ENCODE peak calls at places on chromosome X, in ten cellular contexts. A, R, V, Z, B, K, C, E, G and Y are unnamed samples.

GRCh38 chrX:130304587-130305368 is 34.9 kb upstream of the SLC25A14 start:
- DNase-seq in E (no peak), C (no peak), Z (no peak), A (no peak), R (no peak), K (no peak), G (no peak), V (no peak), B (no peak), Y (no peak)

GRCh38 chrX:43707812-43708548 is 51.9 kb downstream of the MAOA start:
- DNase-seq in Z (peak), R (peak), B (peak), V (peak), A (peak), G (no peak), K (no peak), E (no peak), C (no peak), Y (peak)

GRCh38 chrX:55907968-55908607 is 190.5 kb downstream of the RRAGB start:
- DNase-seq in C (peak), Z (peak), R (no peak), K (no peak), B (peak), E (no peak), V (peak), A (peak), G (peak), Y (peak)

GRCh38 chrX:39725928-39726619 is 371.7 kb downstream of the BCOR start:
- DNase-seq in C (no peak), R (no peak), G (no peak), K (no peak), E (peak), B (no peak), Z (no peak), A (no peak), V (no peak), Y (no peak)

GRCh38 chrX:3165808-3166207 is 124.5 kb downstream of the ARSF start:
- DNase-seq in E (no peak), Z (peak), C (no peak), K (no peak), G (no peak), R (no peak), V (no peak), A (no peak), B (no peak), Y (no peak)

GRCh38 chrX:110167952-110168451 is 149.9 kb downstream of the AMMECR1 start:
- DNase-seq in A (no peak), Z (peak), K (no peak), G (peak), B (no peak), C (no peak), E (peak), R (no peak), V (no peak), Y (no peak)

GRCh38 chrX:2693526-2694002 is 2.5 kb downstream of the CD99 start:
- DNase-seq in B (no peak), R (no peak), E (no peak), C (no peak), Z (no peak), G (peak), K (no peak), A (no peak), V (no peak), Y (no peak)

GRCh38 chrX:28888421-28888820 is 301.2 kb downstream of the IL1RAPL1 start:
- DNase-seq in R (no peak), E (no peak), V (no peak), B (no peak), C (no peak), G (no peak), K (no peak), A (no peak), Z (no peak), Y (no peak)

GRCh38 chrX:68978211-68978780 is 149.5 kb downstream of the EFNB1 start:
- DNase-seq in B (no peak), R (no peak), G (no peak), E (no peak), C (no peak), A (no peak), Z (peak), K (no peak), V (peak), Y (no peak)

GRCh38 chrX:47206316-47206715 is 12.2 kb upstream of the CDK16 start:
- DNase-seq in E (no peak), A (no peak), V (no peak), K (no peak), C (no peak), B (no peak), R (no peak), Z (no peak), G (no peak), Y (no peak)

GRCh38 chrX:134396174-134396573 is 63.8 kb upstream of the HPRT1 start:
- DNase-seq in R (no peak), K (no peak), E (peak), C (no peak), V (no peak), A (no peak), B (no peak), G (no peak), Z (no peak), Y (no peak)

GRCh38 chrX:31266172-31267076 is 194.6 kb upstream of the FTHL17 start:
- DNase-seq in B (peak), V (peak), G (peak), C (no peak), E (no peak), K (no peak), A (peak), Z (peak), R (peak), Y (peak)

GRCh38 chrX:15334561-15334960 is 762 bp downstream of the PIGA start:
- DNase-seq in G (no peak), K (no peak), V (no peak), C (no peak), B (no peak), Z (peak), R (no peak), E (no peak), A (no peak), Y (no peak)

GRCh38 chrX:25158635-25159034 is 142.9 kb upstream of the ARX start:
- DNase-seq in G (no peak), Z (no peak), B (no peak), C (no peak), E (no peak), R (no peak), A (no peak), V (no peak), K (no peak), Y (no peak)

GRCh38 chrX:7068939-7069367 is 78.6 kb upstream of the STS start:
- DNase-seq in V (no peak), A (no peak), B (no peak), R (no peak), K (no peak), C (no peak), E (no peak), G (no peak), Z (no peak), Y (no peak)

GRCh38 chrX:42708222-42708621 is 69.7 kb downstream of the PPP1R2C start:
- DNase-seq in G (no peak), Z (no peak), V (no peak), A (no peak), R (no peak), E (no peak), B (no peak), C (no peak), K (no peak), Y (no peak)

GRCh38 chrX:45771114-45771513 is 570.4 kb upstream of the DIPK2B start:
- DNase-seq in G (no peak), C (no peak), K (no peak), A (no peak), V (no peak), E (peak), R (no peak), B (peak), Z (no peak), Y (no peak)

GRCh38 chrX:39613508-39613921 is 484.2 kb downstream of the BCOR start:
- DNase-seq in B (no peak), V (peak), K (no peak), R (no peak), C (peak), E (no peak), G (no peak), A (peak), Z (peak), Y (peak)

GRCh38 chrX:20507901-20508620 is 241.4 kb upstream of the RPS6KA3 start:
- DNase-seq in B (no peak), A (no peak), K (no peak), E (no peak), C (no peak), R (no peak), V (no peak), Z (no peak), G (no peak), Y (no peak)

GRCh38 chrX:9320940-9321339 is 143.9 kb upstream of the TBL1X start:
- DNase-seq in B (peak), G (no peak), E (no peak), R (no peak), V (no peak), C (no peak), Z (no peak), K (no peak), A (no peak), Y (no peak)

GRCh38 chrX:56786889-56787733 is 58.1 kb downstream of the NBDY start:
- DNase-seq in A (no peak), R (no peak), Z (no peak), K (no peak), G (no peak), C (no peak), V (no peak), B (no peak), E (no peak), Y (no peak)

GRCh38 chrX:28135378-28136047 is 154.3 kb upstream of the DCAF8L1 start:
- DNase-seq in E (no peak), B (no peak), A (no peak), G (no peak), R (no peak), V (no peak), C (no peak), Z (no peak), K (no peak), Y (no peak)

GRCh38 chrX:145729635-145730034 is 88.0 kb upstream of the SLITRK2 start:
- DNase-seq in E (no peak), K (no peak), V (no peak), B (no peak), C (no peak), A (no peak), Z (no peak), R (no peak), G (no peak), Y (no peak)

GRCh38 chrX:20906571-20906970 is 467.6 kb upstream of the CNKSR2 start:
- DNase-seq in B (no peak), E (peak), G (no peak), Z (no peak), R (no peak), C (no peak), V (no peak), K (no peak), A (no peak), Y (no peak)

GRCh38 chrX:41889317-41890025 is 33.9 kb downstream of the CASK start:
- DNase-seq in C (no peak), A (no peak), K (no peak), B (no peak), R (no peak), G (no peak), Z (no peak), E (no peak), V (no peak), Y (no peak)

GRCh38 chrX:43655151-43655676 is 885 bp upstream of the MAOA start:
- DNase-seq in E (no peak), B (peak), V (no peak), R (peak), C (peak), Z (peak), A (peak), K (no peak), G (no peak), Y (peak)

GRCh38 chrX:68490644-68491043 is 8.2 kb upstream of the YIPF6 start:
- DNase-seq in Z (no peak), C (no peak), B (no peak), G (no peak), E (peak), V (no peak), K (no peak), R (no peak), A (no peak), Y (no peak)

GRCh38 chrX:96407043-96407442 is 277.6 kb upstream of the DIAPH2 start:
- DNase-seq in G (no peak), V (peak), C (no peak), B (peak), R (peak), A (peak), Z (peak), K (no peak), E (no peak), Y (no peak)

GRCh38 chrX:15465896-15466651 is 27.1 kb downstream of the PIR start:
- DNase-seq in K (no peak), R (no peak), E (peak), V (no peak), C (no peak), Z (no peak), G (no peak), B (no peak), A (no peak), Y (no peak)

GRCh38 chrX:28787206-28787605 is 200.0 kb downstream of the IL1RAPL1 start:
- DNase-seq in Z (no peak), C (no peak), R (no peak), B (no peak), K (no peak), A (no peak), G (no peak), V (no peak), E (no peak), Y (no peak)

GRCh38 chrX:25524150-25524549 is 508.4 kb upstream of the ARX start:
- DNase-seq in B (no peak), A (no peak), V (no peak), G (no peak), E (peak), C (no peak), K (no peak), R (no peak), Z (no peak), Y (no peak)

DNA sequence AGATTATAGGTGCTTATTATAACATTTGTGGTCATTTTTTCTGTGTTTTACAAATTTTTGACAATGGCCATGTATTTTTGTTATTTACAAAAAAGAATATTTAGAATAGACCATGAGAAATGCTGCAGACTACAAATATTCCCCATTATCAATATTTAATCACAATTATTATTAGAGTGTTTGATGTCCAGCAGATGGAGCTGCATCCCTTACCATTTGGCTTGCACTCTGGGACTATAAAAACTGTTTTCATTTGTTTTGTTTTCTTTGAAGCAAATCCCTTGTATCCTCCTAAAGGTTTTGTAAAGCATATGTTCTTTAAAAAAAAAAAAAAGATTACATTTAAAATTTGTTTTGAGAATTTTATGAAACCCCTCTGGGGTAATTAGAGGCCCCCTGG is 85.6 kb upstream of the CXorf66 start:
- DNase-seq in E (peak), V (no peak), A (no peak), K (no peak), G (no peak), R (no peak), Z (no peak), B (no peak), C (no peak), Y (no peak)
- TF ChIP-seq CTCF in E (peak), V (no peak), A (no peak), K (no peak), G (no peak), R (peak), Z (no peak), B (no peak), C (no peak), Y (peak)

GRCh38 chrX:16712825-16713155 is 321 bp upstream of the CTPS2 start:
- DNase-seq in A (no peak), G (no peak), K (no peak), R (no peak), V (no peak), E (no peak), Z (no peak), C (no peak), B (no peak), Y (no peak)

GRCh38 chrX:16718824-16719333 is 533 bp upstream of the SYAP1 start:
- DNase-seq in E (no peak), C (no peak), A (no peak), R (no peak), G (no peak), Z (no peak), K (no peak), V (no peak), B (no peak), Y (no peak)

GRCh38 chrX:16712116-16712824 is at the start of gene CTPS2:
- DNase-seq in E (peak), B (peak), Z (peak), K (no peak), G (peak), R (peak), C (peak), V (peak), A (peak), Y (peak)

GRCh38 chrX:16711219-16712115 is 1.0 kb downstream of the CTPS2 start:
- DNase-seq in E (peak), R (no peak), C (no peak), A (peak), V (no peak), G (no peak), Z (peak), K (no peak), B (no peak), Y (no peak)

GRCh38 chrX:16714504-16714903 is 2.0 kb upstream of the CTPS2 start:
- DNase-seq in K (no peak), Z (no peak), R (no peak), V (no peak), C (no peak), A (no peak), B (no peak), E (no peak), G (no peak), Y (no peak)
- TF ChIP-seq POLR2A in K (no peak), Z (no peak), R (no peak), V (no peak), C (no peak), A (no peak), B (no peak), E (no peak), G (no peak), Y (no peak)

GRCh38 chrX:150692837-150693781 is at the start of gene MTMR1:
- DNase-seq in G (peak), B (peak), V (peak), K (no peak), R (no peak), C (no peak), A (peak), E (peak), Z (peak), Y (peak)

GRCh38 chrX:150690126-150690525 is 3.1 kb upstream of the MTMR1 start:
- DNase-seq in E (peak), B (no peak), A (no peak), R (no peak), K (no peak), G (no peak), V (no peak), Z (no peak), C (no peak), Y (peak)

GRCh38 chrX:150694738-150695410 is 1.7 kb downstream of the MTMR1 start:
- DNase-seq in V (no peak), Z (no peak), A (no peak), G (no peak), E (peak), R (no peak), B (no peak), K (no peak), C (no peak), Y (no peak)

GRCh38 chrX:150693782-150694574 is 782 bp downstream of the MTMR1 start:
- DNase-seq in K (no peak), G (peak), E (peak), C (peak), R (no peak), B (peak), V (peak), Z (peak), A (peak), Y (peak)

DNA sequence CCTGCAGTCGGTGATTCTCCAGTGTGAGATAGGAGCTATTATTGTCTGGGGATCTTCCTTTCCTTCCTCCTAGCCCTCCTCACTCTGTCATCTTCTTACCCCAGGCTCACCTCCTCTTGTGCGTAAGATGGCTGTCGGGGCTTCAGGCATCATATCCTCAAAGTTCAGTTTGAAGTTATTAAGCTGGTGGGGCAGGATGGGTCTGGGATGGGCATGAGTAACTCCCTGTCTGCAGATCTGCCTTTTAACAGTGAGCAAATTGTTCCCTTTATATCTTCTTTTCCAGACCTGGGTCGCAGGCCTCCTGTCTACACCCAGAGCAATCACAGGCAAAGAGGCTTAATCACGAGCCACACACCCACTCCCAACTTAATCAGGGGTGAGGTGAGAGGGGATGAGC is 900 bp upstream of the MTMR1 start:
- DNase-seq in Z (no peak), R (no peak), E (no peak), B (no peak), K (no peak), V (no peak), G (no peak), A (no peak), C (no peak), Y (no peak)
- H3K4me3 ChIP-seq in Z (no peak), R (no peak), E (peak), B (no peak), K (peak), V (no peak), G (peak), A (peak), C (peak), Y (peak)

GRCh38 chrX:72317139-72317538 is 11.4 kb upstream of the CITED1 start:
- DNase-seq in R (no peak), K (no peak), E (no peak), Z (no peak), A (no peak), B (no peak), V (no peak), G (no peak), C (no peak), Y (no peak)
- TF ChIP-seq CTCF in R (no peak), K (no peak), E (no peak), Z (no peak), A (no peak), B (no peak), V (no peak), G (no peak), C (no peak), Y (no peak)

DNA sequence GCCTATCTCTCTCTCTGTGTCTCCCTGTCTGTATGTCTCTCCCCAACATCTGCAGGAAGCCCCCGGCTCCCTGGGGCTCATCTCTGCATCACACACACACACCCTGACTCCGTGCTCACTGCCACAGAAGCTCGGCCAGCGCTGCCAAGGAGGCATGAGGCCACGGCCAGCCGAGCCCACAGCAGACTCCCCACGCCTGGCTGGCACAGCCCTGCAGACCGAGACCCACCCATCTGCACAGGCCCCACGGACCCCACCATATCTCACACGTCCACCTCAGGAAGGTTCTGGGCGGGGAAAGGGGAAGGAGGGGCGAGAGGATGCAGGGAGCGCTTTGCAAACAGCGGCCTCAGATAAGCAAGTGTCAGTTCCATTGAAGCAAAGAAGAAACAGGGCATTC is 28.5 kb upstream of the SLC25A6 start:
- DNase-seq in Z (no peak), V (no peak), B (no peak), R (no peak), K (no peak), A (no peak), C (no peak), G (peak), E (no peak), Y (peak)
- TF ChIP-seq POLR2A in Z (no peak), V (no peak), B (no peak), R (no peak), K (no peak), A (no peak), C (no peak), G (no peak), E (no peak), Y (no peak)

DNA sequence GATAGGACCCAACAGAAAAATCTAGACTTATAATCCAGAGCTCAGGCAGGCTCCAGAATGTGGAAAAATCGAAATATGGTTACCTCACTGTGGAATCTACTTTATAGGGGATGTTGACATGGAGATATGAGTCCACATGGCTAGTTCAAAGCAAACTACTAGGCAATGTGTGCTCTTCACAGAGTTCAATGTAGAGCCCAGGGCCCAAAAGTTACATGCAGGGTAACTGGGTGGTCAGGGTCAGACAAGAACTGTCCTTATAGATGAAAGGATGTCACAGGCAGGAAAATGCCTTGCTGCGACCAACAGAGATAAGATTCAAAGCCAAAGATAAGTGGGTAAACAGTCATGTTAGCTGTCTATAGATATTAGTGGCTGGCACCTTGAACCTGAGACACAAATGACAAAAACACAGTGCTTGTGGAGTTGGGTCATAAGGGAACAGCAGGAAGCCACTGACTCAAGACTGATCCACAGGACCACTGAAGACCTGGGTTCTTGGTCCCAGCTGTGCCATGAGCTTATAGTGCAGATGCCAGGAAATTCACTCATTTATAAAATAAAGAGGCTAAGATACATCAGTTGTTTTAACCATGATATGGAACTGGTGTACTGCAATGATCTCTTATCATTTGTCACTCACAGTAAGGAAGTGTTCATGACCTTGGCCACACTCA is 101.7 kb upstream of the MBNL3 start:
- DNase-seq in A (no peak), B (no peak), G (no peak), V (no peak), C (no peak), E (no peak), K (no peak), R (no peak), Z (no peak), Y (no peak)
- H3K4me3 ChIP-seq in A (no peak), B (no peak), G (no peak), V (no peak), C (no peak), E (no peak), K (no peak), R (no peak), Z (no peak), Y (no peak)